ENCODE peak calls at places on chromosomes 16 and 17, in five cellular contexts. A, G, P, K and D are unnamed samples.

GRCh38 chr17:18327556-18327955 is 12.5 kb downstream of the SMCR8 start:
- DNase-seq in P (no peak), A (no peak), G (no peak), K (no peak), D (no peak)

GRCh38 chr16:19697756-19698318 is 20.2 kb downstream of the KNOP1 start:
- DNase-seq in K (no peak), G (no peak), A (no peak), P (no peak), D (no peak)

GRCh38 chr16:75267631-75268264 is 16.3 kb upstream of the BCAR1 start:
- DNase-seq in G (no peak), K (peak; percentile 91), P (no peak), A (no peak), D (peak; percentile 95)

GRCh38 chr17:19874256-19874655 is 6.5 kb upstream of the ULK2 start:
- DNase-seq in A (no peak), P (no peak), G (no peak), K (no peak), D (no peak)

GRCh38 chr17:57442914-57443571 is 186.7 kb downstream of the MSI2 start:
- DNase-seq in P (peak; percentile 41), A (peak; percentile 73), K (peak; percentile 86), G (peak; percentile 52), D (peak; percentile 60)

GRCh38 chr17:12631076-12631475 is 34.6 kb upstream of the MYOCD start:
- DNase-seq in K (no peak), P (no peak), A (peak; percentile 25), G (no peak), D (no peak)

GRCh38 chr17:82332669-82333278 is 792 bp downstream of the SECTM1 start:
- DNase-seq in K (no peak), G (no peak), P (no peak), A (peak; percentile 54), D (peak; percentile 64)

GRCh38 chr16:56203052-56203451 is 11.8 kb downstream of the GNAO1 start:
- DNase-seq in K (peak; percentile 6), P (peak; percentile 42), G (peak; percentile 41), A (no peak), D (no peak)

GRCh38 chr16:20023190-20023589 is 50.5 kb downstream of the GPR139 start:
- DNase-seq in P (no peak), A (no peak), G (no peak), K (peak; percentile 10), D (no peak)

GRCh38 chr16:16828913-16829398 is 450.0 kb downstream of the NPIPA7 start:
- DNase-seq in P (no peak), A (no peak), G (no peak), K (no peak), D (no peak)

GRCh38 chr17:28574536-28574935 is 2.2 kb downstream of the ALDOC start:
- DNase-seq in G (no peak), A (no peak), K (no peak), P (no peak), D (no peak)

GRCh38 chr16:66273644-66274334 is 92.7 kb upstream of the CDH5 start:
- DNase-seq in K (peak; percentile 63), G (no peak), A (no peak), P (no peak), D (no peak)

GRCh38 chr17:27380551-27380950 is 75.7 kb upstream of the KSR1 start:
- DNase-seq in A (no peak), K (no peak), P (no peak), G (no peak), D (no peak)

GRCh38 chr16:7601100-7601499 is 268.5 kb downstream of the RBFOX1 start:
- DNase-seq in P (no peak), G (no peak), A (no peak), K (no peak), D (no peak)

GRCh38 chr17:49920370-49920769 is 48.6 kb upstream of the DLX4 start:
- DNase-seq in K (no peak), G (no peak), A (no peak), P (no peak), D (no peak)

GRCh38 chr16:78045865-78046581 is 23.7 kb downstream of the CLEC3A start:
- DNase-seq in K (peak; percentile 18), G (peak; percentile 8), P (no peak), A (peak; percentile 51), D (peak; percentile 32)

GRCh38 chr16:8590161-8590688 is at the start of gene TMEM114:
- DNase-seq in P (no peak), G (no peak), K (no peak), A (no peak), D (no peak)

GRCh38 chr17:76498886-76499667 is 2.1 kb downstream of the RHBDF2 start:
- DNase-seq in A (no peak), K (peak; percentile 56), G (no peak), P (no peak), D (peak; percentile 62)

GRCh38 chr17:33594000-33594399 is 300.9 kb upstream of the ASIC2 start:
- DNase-seq in P (no peak), K (no peak), G (no peak), A (no peak), D (no peak)

GRCh38 chr16:81505011-81505660 is 60.5 kb downstream of the CMIP start:
- DNase-seq in G (no peak), A (no peak), P (no peak), K (peak; percentile 53), D (peak; percentile 83)

GRCh38 chr16:15993946-15994665 is 44.7 kb downstream of the ABCC1 start:
- DNase-seq in G (no peak), A (peak; percentile 94), K (no peak), P (no peak), D (no peak)

GRCh38 chr16:81537721-81538561 is 93.3 kb downstream of the CMIP start:
- DNase-seq in G (no peak), P (no peak), A (peak; percentile 40), K (no peak), D (no peak)

GRCh38 chr17:6506679-6507231 is 49.6 kb downstream of the PITPNM3 start:
- DNase-seq in A (peak; percentile 29), K (peak; percentile 99), P (no peak), G (no peak), D (peak; percentile 89)

GRCh38 chr16:68257251-68257905 is 6.9 kb upstream of the SLC7A6 start:
- DNase-seq in K (peak; percentile 49), A (no peak), G (no peak), P (no peak), D (no peak)

GRCh38 chr16:3022697-3023414 is 886 bp downstream of the HCFC1R1 start:
- DNase-seq in A (no peak), K (no peak), P (no peak), G (no peak), D (no peak)